ENCODE peak calls at places on chromosomes 1 and 21, in ten cellular contexts. P is left lung; A is CD4-positive, alpha-beta T cell; Y is WERI-Rb-1; V is CD8-positive, alpha-beta T cell; R is HCT116; B is heart right ventricle; L is breast epithelium; Z is fibroblast of lung; S is cardiac muscle cell. D is an unnamed sample. For H3K9me3, the result is how much of the 10 kb centered on the place peaks cover.

GRCh38 chr1:148334339-148335130 is 148.6 kb downstream of the PPIAL4G start:
- DNase-seq in L (no peak), Y (peak), S (peak), V (peak), Z (peak), A (peak), R (peak), P (peak), B (peak), D (peak)

GRCh38 chr21:26165331-26165730 is 5.2 kb downstream of the APP start:
- DNase-seq in P (no peak), Y (no peak), R (no peak), A (no peak), L (no peak), B (no peak), S (no peak), V (no peak), Z (no peak), D (no peak)

GRCh38 chr1:171911506-171911905 is 70.2 kb downstream of the DNM3 start:
- DNase-seq in P (no peak), Z (no peak), L (no peak), Y (no peak), S (peak), B (no peak), R (no peak), V (no peak), A (no peak), D (no peak)

GRCh38 chr1:25567710-25568089 is 24.3 kb downstream of the LDLRAP1 start:
- DNase-seq in Z (no peak), B (no peak), L (no peak), R (no peak), Y (no peak), P (no peak), V (no peak), A (no peak), S (no peak), D (no peak)

GRCh38 chr1:246113555-246114095 is 393.5 kb downstream of the SMYD3 start:
- DNase-seq in P (no peak), Z (no peak), Y (no peak), V (no peak), L (no peak), A (no peak), B (no peak), R (no peak), S (no peak), D (no peak)

GRCh38 chr1:227059076-227059475 is 119.0 kb downstream of the COQ8A start:
- DNase-seq in Z (peak), Y (no peak), P (no peak), V (no peak), L (no peak), A (no peak), B (no peak), R (no peak), S (no peak), D (no peak)

GRCh38 chr1:210448293-210448892 is 119.7 kb downstream of the HHAT start:
- DNase-seq in B (peak), R (peak), P (no peak), A (peak), Y (peak), L (no peak), Z (peak), V (no peak), S (peak), D (no peak)

GRCh38 chr1:83060216-83060615 is 938.7 kb downstream of the TTLL7 start:
- DNase-seq in A (no peak), S (peak), Y (no peak), L (no peak), Z (no peak), B (no peak), P (no peak), R (no peak), V (no peak), D (no peak)

GRCh38 chr1:52615489-52616042 is 13.4 kb downstream of the GPX7 start:
- DNase-seq in L (no peak), R (no peak), S (no peak), B (no peak), Z (no peak), A (no peak), Y (no peak), V (no peak), P (no peak), D (no peak)

GRCh38 chr1:243956448-243956847 is 94.6 kb upstream of the ZBTB18 start:
- DNase-seq in B (no peak), P (no peak), V (no peak), Y (no peak), S (no peak), R (no peak), Z (no peak), L (no peak), A (no peak), D (no peak)

GRCh38 chr1:180851995-180852887 is 60.5 kb upstream of the KIAA1614 start:
- DNase-seq in Z (no peak), L (no peak), S (no peak), R (no peak), V (no peak), B (no peak), Y (no peak), A (no peak), P (no peak), D (no peak)

GRCh38 chr1:43563779-43564616 is 33.3 kb downstream of the PTPRF start:
- DNase-seq in V (no peak), Z (peak), S (peak), A (no peak), R (no peak), Y (peak), B (no peak), L (no peak), P (no peak), D (peak)

GRCh38 chr1:78716186-78716585 is 66.6 kb downstream of the IFI44 start:
- DNase-seq in Y (no peak), L (no peak), P (no peak), B (no peak), A (no peak), R (no peak), S (no peak), V (no peak), Z (peak), D (no peak)

GRCh38 chr1:26181586-26182371 is 4.5 kb downstream of the CNKSR1 start:
- DNase-seq in B (no peak), R (no peak), V (no peak), Z (no peak), L (no peak), A (no peak), Y (no peak), P (no peak), S (no peak), D (no peak)

GRCh38 chr1:6447818-6448748 is 17.9 kb downstream of the TNFRSF25 start:
- DNase-seq in A (no peak), Y (no peak), L (no peak), V (peak), Z (no peak), P (no peak), B (no peak), S (peak), R (peak), D (no peak)

GRCh38 chr21:45129231-45129923 is 55.0 kb downstream of the ADARB1 start:
- DNase-seq in S (peak), A (no peak), Z (no peak), B (peak), Y (no peak), V (no peak), R (no peak), L (no peak), P (no peak), D (peak)

GRCh38 chr1:244100691-244101453 is 49.8 kb downstream of the ZBTB18 start:
- DNase-seq in Z (peak), R (no peak), S (no peak), A (no peak), B (no peak), L (no peak), V (no peak), P (no peak), Y (no peak), D (no peak)

GRCh38 chr1:37255868-37256267 is 218.5 kb upstream of the ZC3H12A start:
- DNase-seq in Y (no peak), P (no peak), A (no peak), Z (no peak), V (no peak), R (no peak), B (no peak), L (no peak), S (no peak), D (no peak)

GRCh38 chr1:153478692-153479618 is 18.5 kb upstream of the S100A7 start:
- DNase-seq in Z (no peak), R (no peak), B (no peak), S (no peak), V (no peak), A (no peak), L (no peak), P (no peak), Y (peak), D (no peak)

GRCh38 chr1:161902146-161902545 is 121.5 kb downstream of the OLFML2B start:
- DNase-seq in S (no peak), A (no peak), Y (no peak), L (no peak), B (no peak), V (no peak), R (no peak), Z (no peak), P (no peak), D (no peak)

GRCh38 chr1:172895050-172895460 is 155.7 kb downstream of the TNFSF18 start:
- DNase-seq in S (peak), Z (peak), L (no peak), Y (no peak), B (no peak), V (no peak), A (peak), P (no peak), R (no peak), D (no peak)

GRCh38 chr1:110150330-110151174 is at the start of gene SLC6A17:
- DNase-seq in A (no peak), S (peak), P (no peak), Z (peak), Y (peak), V (no peak), L (no peak), B (no peak), R (peak), D (no peak)

GRCh38 chr1:12552951-12553921 is 64.8 kb downstream of the DHRS3 start:
- DNase-seq in B (no peak), Y (no peak), V (no peak), L (no peak), A (no peak), P (peak), Z (no peak), S (peak), R (no peak), D (peak)

GRCh38 chr1:155509064-155509463 is 53.5 kb downstream of the ASH1L start:
- DNase-seq in Y (no peak), A (no peak), P (no peak), Z (no peak), S (no peak), R (no peak), V (no peak), L (no peak), B (no peak), D (no peak)

GRCh38 chr1:16006010-16006409 is 2.0 kb downstream of the SRARP start:
- DNase-seq in Y (no peak), S (no peak), R (no peak), Z (no peak), L (no peak), V (no peak), A (no peak), P (no peak), B (no peak), D (no peak)

GRCh38 chr1:172359531-172359991 is 60.9 kb upstream of the C1orf105 start:
- DNase-seq in P (no peak), Z (peak), Y (no peak), S (no peak), L (no peak), B (no peak), V (no peak), A (no peak), R (no peak), D (no peak)

GRCh38 chr1:93839307-93839706 is 39.7 kb downstream of the DNTTIP2 start:
- DNase-seq in L (no peak), B (no peak), P (no peak), Z (peak), R (no peak), A (no peak), S (no peak), Y (no peak), V (no peak), D (no peak)

GRCh38 chr21:39316062-39316461 is 2.6 kb upstream of the BRWD1 start:
- DNase-seq in Z (no peak), A (no peak), L (no peak), Y (no peak), B (no peak), P (no peak), S (no peak), R (no peak), V (no peak), D (no peak)

GRCh38 chr21:33384851-33385331 is 18.3 kb upstream of the IFNGR2 start:
- DNase-seq in A (no peak), R (no peak), P (no peak), V (no peak), Y (no peak), Z (peak), B (no peak), S (no peak), L (no peak), D (no peak)

GRCh38 chr1:46549697-46550681 is 1.5 kb downstream of the KNCN start:
- DNase-seq in Z (peak), S (no peak), B (no peak), P (no peak), L (no peak), A (no peak), R (no peak), Y (no peak), V (peak), D (no peak)

GRCh38 chr21:45128613-45129226 is 54.3 kb downstream of the ADARB1 start:
- DNase-seq in Y (peak), Z (peak), V (peak), A (peak), R (peak), P (peak), L (peak), B (peak), S (peak), D (peak)

GRCh38 chr1:202112864-202113689 is 9.6 kb upstream of the GPR37L1 start:
- DNase-seq in Y (no peak), P (peak), V (no peak), Z (peak), S (no peak), B (peak), L (peak), A (no peak), R (no peak), D (peak)

GRCh38 chr1:52963101-52963500 is 36.0 kb downstream of the SCP2 start:
- DNase-seq in V (no peak), A (no peak), R (no peak), L (no peak), S (no peak), Y (no peak), Z (no peak), P (no peak), B (no peak), D (no peak)

GRCh38 chr1:219402925-219403324 is 210.0 kb downstream of the ZC3H11B start:
- DNase-seq in V (no peak), B (no peak), P (no peak), S (no peak), Y (no peak), R (no peak), A (no peak), Z (no peak), L (no peak), D (no peak)

DNA sequence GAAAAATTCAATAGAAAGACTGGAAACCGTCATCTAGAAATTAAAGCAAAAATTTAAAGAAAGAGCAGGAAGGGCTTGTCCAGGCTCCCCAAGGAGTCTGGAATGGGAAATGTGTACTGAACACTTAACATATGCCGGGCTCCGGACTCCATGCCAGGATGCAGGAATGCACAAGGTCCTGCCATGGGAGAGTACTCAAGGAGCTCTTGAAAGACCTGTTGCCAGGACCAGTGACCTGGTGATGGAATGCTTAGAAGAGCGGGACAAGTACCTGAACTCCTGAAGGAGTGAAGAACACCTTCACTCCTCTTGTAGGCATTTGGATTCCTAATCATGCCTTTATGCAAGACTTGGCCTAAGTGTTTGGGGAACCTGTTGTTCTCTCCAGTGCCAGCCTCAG is 16.9 kb upstream of the DSCAM start:
- DNase-seq in Z (no peak), B (no peak), L (no peak), Y (no peak), S (no peak), V (no peak), A (no peak), R (no peak), P (peak), D (no peak)
- H3K9me3 ChIP-seq in Z (under half), B (under half), L (under half), Y (under half), S (under half), V (under half), A (under half), R (under half), P (under half), D (under half)

GRCh38 chr1:56531624-56532358 is 47.6 kb downstream of the PLPP3 start:
- DNase-seq in R (no peak), Z (no peak), P (no peak), S (no peak), A (no peak), V (no peak), Y (no peak), L (no peak), B (no peak), D (no peak)
- H3K27ac ChIP-seq in R (no peak), Z (no peak), P (no peak), S (peak), A (no peak), V (no peak), Y (no peak), L (no peak), B (peak), D (no peak)

DNA sequence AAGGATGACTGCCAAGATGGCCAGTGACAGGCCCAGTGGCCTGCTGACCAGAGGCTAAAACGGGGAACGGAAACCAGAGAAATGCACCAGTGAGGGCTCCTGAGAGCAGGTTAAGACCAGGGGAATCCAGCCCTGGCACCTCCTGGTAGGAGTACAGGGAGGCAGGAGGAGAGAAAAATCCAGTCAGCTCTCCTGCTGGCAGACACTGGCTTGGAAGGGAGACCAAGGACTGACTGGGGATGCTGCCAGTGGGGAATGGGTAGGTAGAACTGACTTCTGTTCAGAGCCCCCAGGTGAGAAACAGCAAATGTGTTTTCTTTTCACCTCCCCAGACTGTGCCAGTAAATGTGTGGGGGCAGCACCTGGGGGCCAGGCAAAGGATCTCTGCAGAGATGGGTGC is 27.7 kb upstream of the CRNN start:
- DNase-seq in S (no peak), L (no peak), A (no peak), P (no peak), V (no peak), Z (no peak), B (no peak), R (no peak), Y (no peak), D (no peak)
- H3K9me3 ChIP-seq in S (under half), L (under half), A (under half), P (under half), V (under half), Z (under half), B (under half), R (under half), Y (under half), D (under half)

DNA sequence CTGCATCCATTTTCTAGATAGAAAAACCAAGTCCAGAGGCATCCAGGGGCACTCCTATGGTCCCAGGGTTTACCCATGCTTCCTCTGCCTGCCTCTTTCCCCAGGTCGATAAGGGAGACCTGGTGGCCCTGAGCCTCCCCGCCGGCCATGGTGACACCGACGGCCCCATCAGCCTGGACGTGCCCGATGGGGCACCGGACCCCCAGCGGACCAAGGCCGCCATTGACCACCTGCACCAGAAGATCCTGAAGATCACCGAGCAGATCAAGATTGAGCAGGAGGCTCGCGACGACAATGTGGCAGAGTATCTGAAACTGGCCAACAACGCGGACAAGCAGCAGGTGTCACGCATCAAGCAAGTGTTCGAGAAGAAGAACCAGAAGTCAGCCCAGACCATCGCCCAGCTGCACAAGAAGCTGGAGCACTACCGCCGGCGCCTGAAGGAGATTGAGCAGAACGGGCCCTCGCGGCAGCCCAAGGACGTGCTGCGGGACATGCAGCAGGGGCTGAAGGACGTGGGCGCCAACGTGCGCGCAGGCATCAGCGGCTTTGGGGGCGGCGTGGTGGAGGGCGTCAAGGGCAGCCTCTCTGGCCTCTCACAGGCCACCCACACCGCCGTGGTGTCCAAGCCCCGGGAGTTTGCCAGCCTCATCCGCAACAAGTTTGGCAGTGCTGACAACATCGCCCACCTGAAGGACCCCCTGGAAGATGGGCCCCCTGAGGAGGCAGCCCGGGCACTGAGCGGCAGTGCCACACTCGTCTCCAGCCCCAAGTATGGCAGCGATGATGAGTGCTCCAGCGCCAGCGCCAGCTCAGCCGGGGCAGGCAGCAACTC is 41.3 kb downstream of the TMCC2 start:
- DNase-seq in P (no peak), B (no peak), L (no peak), Y (no peak), R (no peak), V (no peak), A (no peak), Z (no peak), S (no peak), D (no peak)
- H3K27ac ChIP-seq in P (no peak), B (no peak), L (no peak), Y (no peak), R (no peak), V (no peak), A (no peak), Z (no peak), S (no peak), D (no peak)

DNA sequence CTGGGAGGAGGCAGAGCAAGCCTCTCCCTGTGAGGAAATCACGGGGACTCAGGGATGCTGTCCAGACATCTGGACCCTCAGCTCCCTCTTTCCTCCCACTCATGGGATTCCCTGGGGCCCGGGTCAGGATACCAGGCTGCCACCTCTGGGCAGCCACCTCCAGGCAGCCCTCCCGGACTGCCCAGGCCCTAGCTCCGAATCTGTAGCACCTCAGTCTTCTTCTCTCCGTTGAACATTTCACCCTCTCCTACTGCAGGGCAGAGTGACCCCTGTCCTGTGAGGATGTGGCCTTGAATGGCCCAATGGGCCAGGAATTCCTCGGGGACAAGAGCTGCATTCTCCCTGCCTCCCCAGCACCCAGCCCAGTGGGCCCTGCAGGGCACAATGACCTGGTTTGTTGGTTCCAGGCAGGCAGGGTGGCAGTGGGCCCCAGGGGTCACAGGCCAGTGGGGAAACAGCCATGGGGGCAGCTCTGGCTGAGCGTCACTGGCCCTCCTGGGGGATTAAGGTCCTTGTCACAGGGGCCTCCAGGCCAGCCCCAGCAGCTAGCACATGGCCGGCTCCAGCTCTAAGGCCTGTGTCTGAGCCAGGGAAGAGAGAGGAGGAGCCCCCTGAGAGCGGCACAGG is 9.5 kb upstream of the TTC34 start:
- DNase-seq in Z (no peak), L (no peak), P (no peak), Y (no peak), R (no peak), S (no peak), A (no peak), B (no peak), V (no peak), D (no peak)
- H3K9me3 ChIP-seq in Z (under half), L (under half), P (under half), Y (under half), R (under half), S (under half), A (under half), B (under half), V (under half), D (under half)